ENCODE peak calls at places on chromosome 15, in seven cellular contexts. Q is neuronal stem cell; B is choroid plexus epithelial cell; D is CD8-positive, alpha-beta T cell; O is thoracic aorta; Z is GM23338; N is K562. J is an unnamed sample.
A peak's percentile ranks its signal among the peaks of the same experiment; 100 is the strongest.

GRCh38 chr15:89486726-89487050 is 9.7 kb downstream of the RHCG start:
- DNase-seq in D (no peak), N (peak; percentile 74), O (no peak), Z (peak; percentile 69), B (no peak), Q (no peak), J (peak; percentile 34)

GRCh38 chr15:66592505-66593218 is 26.9 kb upstream of the LCTL start:
- DNase-seq in N (peak; percentile 78), Q (no peak), B (peak; percentile 5), O (no peak), Z (no peak), D (no peak), J (no peak)

GRCh38 chr15:27582741-27583400 is 516.2 kb downstream of the OCA2 start:
- DNase-seq in Q (no peak), B (peak; percentile 53), N (no peak), O (no peak), Z (no peak), D (no peak), J (no peak)

GRCh38 chr15:70362350-70362749 is 264.6 kb upstream of the TLE3 start:
- DNase-seq in Z (no peak), O (no peak), B (no peak), N (no peak), D (peak; percentile 38), Q (no peak), J (no peak)

GRCh38 chr15:88908123-88908522 is 5.1 kb downstream of the MFGE8 start:
- DNase-seq in D (no peak), B (no peak), Z (no peak), O (no peak), N (no peak), Q (no peak), J (no peak)

GRCh38 chr15:77019476-77020331 is 24.8 kb downstream of the PSTPIP1 start:
- DNase-seq in D (no peak), Z (no peak), N (no peak), B (peak; percentile 58), Q (no peak), O (no peak), J (no peak)

GRCh38 chr15:20355256-20355868 is 186.2 kb downstream of the GOLGA6L6 start:
- DNase-seq in O (no peak), N (no peak), B (no peak), Z (no peak), D (peak; percentile 49), Q (no peak), J (no peak)

GRCh38 chr15:75713338-75713895 is 769 bp upstream of the CSPG4 start:
- DNase-seq in N (no peak), O (no peak), B (peak; percentile 54), Z (peak; percentile 61), D (no peak), Q (no peak), J (no peak)

GRCh38 chr15:71443538-71443937 is 328.3 kb downstream of the THSD4 start:
- DNase-seq in Q (peak; percentile 50), Z (peak; percentile 78), O (no peak), B (peak; percentile 68), D (no peak), N (peak; percentile 56), J (peak; percentile 25)

GRCh38 chr15:73691398-73691797 is 7.2 kb downstream of the CD276 start:
- DNase-seq in Q (no peak), B (peak; percentile 84), D (no peak), O (peak; percentile 57), Z (peak; percentile 84), N (peak; percentile 22), J (no peak)

GRCh38 chr15:38861108-38861507 is 296.5 kb upstream of the RASGRP1 start:
- DNase-seq in O (no peak), D (no peak), N (no peak), Z (no peak), Q (no peak), B (no peak), J (no peak)

GRCh38 chr15:81315452-81316203 is 8.3 kb downstream of the STARD5 start:
- DNase-seq in Z (no peak), D (no peak), Q (no peak), B (no peak), O (no peak), N (no peak), J (no peak)

GRCh38 chr15:65916664-65917406 is 47.5 kb downstream of the RAB11A start:
- DNase-seq in O (no peak), Z (peak; percentile 88), N (peak; percentile 62), B (peak; percentile 82), Q (peak; percentile 74), D (no peak), J (no peak)

GRCh38 chr15:96409231-96410138 is 79.0 kb downstream of the NR2F2 start:
- DNase-seq in B (no peak), Q (no peak), N (peak; percentile 45), Z (peak; percentile 67), D (no peak), O (no peak), J (no peak)

GRCh38 chr15:96407482-96407881 is 77.0 kb downstream of the NR2F2 start:
- DNase-seq in B (no peak), D (no peak), Z (no peak), O (no peak), Q (no peak), N (no peak), J (no peak)

GRCh38 chr15:96406701-96407100 is 76.2 kb downstream of the NR2F2 start:
- DNase-seq in O (no peak), B (no peak), Z (no peak), Q (no peak), N (no peak), D (no peak), J (no peak)

GRCh38 chr15:96410175-96411055 is 79.9 kb downstream of the NR2F2 start:
- DNase-seq in D (no peak), N (no peak), B (no peak), Q (no peak), O (no peak), Z (peak; percentile 58), J (no peak)

DNA sequence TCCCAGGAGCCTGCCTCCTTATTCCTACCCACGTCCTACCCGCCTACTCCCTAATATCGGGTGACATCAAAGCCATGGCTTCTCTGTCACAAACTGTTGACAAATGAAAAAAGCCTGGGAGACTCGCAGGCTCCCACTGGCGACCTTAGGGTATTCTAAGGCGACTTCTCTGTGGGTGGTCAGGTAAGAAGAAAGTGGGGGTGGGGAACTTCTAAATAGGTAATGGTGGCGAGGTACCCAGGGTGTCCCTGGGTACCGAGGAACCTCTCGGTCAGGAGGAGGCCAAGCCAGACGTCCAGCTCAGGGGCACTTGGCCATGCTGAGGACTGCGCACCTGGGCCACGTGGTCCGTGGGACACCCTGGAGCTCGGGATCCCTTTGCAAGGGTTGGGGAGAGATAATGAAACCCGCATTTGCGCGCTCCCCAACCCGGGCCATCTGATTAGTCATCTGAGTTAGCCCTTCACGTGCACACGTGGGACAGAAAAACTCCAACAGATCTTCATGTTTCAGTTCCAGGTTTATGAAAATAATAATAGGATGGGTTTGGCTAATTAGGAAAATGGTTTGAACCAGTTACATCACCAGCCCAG is 78.2 kb downstream of the NR2F2 start:
- DNase-seq in Q (no peak), N (no peak), Z (peak; percentile 50), O (no peak), B (no peak), D (no peak), J (no peak)
- H3K4me3 ChIP-seq in Q (no peak overlapping the region), N (no peak overlapping the region), Z (peak overlapping the region; percentile 50), O (peak overlapping the region; percentile 58), B (no peak overlapping the region), D (no peak overlapping the region), J (no peak overlapping the region)

GRCh38 chr15:98646546-98647025 is 1.8 kb upstream of the IGF1R start:
- DNase-seq in D (no peak), N (no peak), B (no peak), Z (no peak), O (no peak), Q (no peak), J (no peak)
- H3K4me3 ChIP-seq in D (peak overlapping the region; percentile 88), N (peak overlapping the region; percentile 63), B (peak overlapping the region; percentile 74), Z (peak overlapping the region; percentile 92), O (peak overlapping the region; percentile 86), Q (peak overlapping the region; percentile 59), J (peak overlapping the region; percentile 59)

GRCh38 chr15:101551696-101552591 is 62.4 kb upstream of the PCSK6 start:
- DNase-seq in Z (no peak), Q (no peak), N (no peak), D (peak; percentile 23), O (no peak), B (no peak), J (no peak)
- H3K4me3 ChIP-seq in Z (no peak overlapping the region), Q (no peak overlapping the region), N (no peak overlapping the region), D (no peak overlapping the region), O (no peak overlapping the region), B (no peak overlapping the region), J (no peak overlapping the region)

DNA sequence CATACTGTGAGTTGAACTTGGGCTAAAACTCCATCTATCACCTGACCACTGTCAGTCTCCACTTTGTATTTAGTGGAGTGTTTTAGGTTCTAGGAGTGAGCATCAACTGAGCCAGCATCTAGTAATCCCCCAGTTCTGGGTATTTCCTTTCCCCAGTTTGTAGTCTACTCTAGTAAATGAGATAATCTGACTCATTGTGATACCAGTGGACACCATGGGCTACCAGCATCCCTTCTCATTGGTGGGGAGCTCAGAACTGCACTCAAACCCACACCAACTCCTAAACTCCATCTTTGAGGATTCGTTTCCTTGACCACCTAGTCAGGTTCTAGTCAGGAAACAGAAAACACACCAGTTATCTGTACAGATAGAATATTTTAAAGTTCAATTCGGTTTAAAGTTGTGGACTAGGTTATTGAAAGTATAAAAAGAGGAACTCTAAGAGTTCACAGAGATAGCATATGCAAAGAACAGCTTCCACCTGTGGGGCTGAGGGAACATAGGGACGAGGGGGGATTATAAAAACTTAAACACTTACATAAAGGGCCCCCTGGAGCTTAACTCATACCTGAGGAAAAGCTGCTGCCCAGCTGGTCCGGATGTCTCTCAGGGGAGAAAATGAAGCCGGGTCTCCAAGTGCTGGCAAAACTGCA is 36.0 kb downstream of the LEO1 start:
- DNase-seq in B (no peak), Q (no peak), Z (no peak), D (no peak), N (no peak), O (no peak), J (no peak)
- H3K4me3 ChIP-seq in B (no peak overlapping the region), Q (no peak overlapping the region), Z (no peak overlapping the region), D (no peak overlapping the region), N (no peak overlapping the region), O (no peak overlapping the region), J (no peak overlapping the region)

DNA sequence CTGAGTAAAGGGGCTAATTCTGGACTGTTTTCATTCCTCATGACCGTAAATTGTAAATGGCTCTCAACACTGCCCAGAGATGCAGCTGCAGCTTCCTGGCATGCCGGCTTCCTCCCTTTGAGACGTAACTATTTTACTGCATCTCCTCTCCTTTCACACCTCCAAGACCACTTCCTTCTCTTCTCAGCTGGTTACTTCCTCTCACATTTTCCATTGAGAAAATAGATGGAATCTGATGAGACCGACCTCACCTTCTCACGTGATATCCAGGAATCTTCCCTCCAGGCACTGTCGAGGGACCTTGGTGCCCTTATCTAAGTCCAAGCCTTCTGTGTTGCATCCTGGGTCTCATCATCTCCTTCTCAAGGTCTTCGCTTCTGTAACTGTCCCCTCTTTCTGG is 12.7 kb downstream of the LYSMD4 start:
- DNase-seq in O (no peak), D (no peak), Q (no peak), N (no peak), B (no peak), Z (no peak), J (peak; percentile 44)
- H3K4me3 ChIP-seq in O (no peak overlapping the region), D (no peak overlapping the region), Q (no peak overlapping the region), N (no peak overlapping the region), B (no peak overlapping the region), Z (no peak overlapping the region), J (no peak overlapping the region)